ENCODE peak calls at places on chromosomes 16 and 17, in eight cellular contexts. Z, C, E, F, P, I, Q and Y are unnamed samples.

GRCh38 chr17:78494961-78495330 is 82.2 kb downstream of the DNAH17 start:
- DNase-seq in Q (no peak), E (no peak), F (no peak), C (no peak), P (no peak), Z (no peak), I (no peak), Y (no peak)

GRCh38 chr16:11202260-11203091 is 53.5 kb downstream of the SOCS1 start:
- DNase-seq in Q (no peak), I (no peak), E (no peak), F (no peak), Z (no peak), C (no peak), P (no peak), Y (no peak)

GRCh38 chr17:17751489-17751995 is 70.3 kb downstream of the RAI1 start:
- DNase-seq in Q (peak; percentile 25), C (no peak), Z (no peak), P (no peak), I (no peak), F (no peak), E (no peak), Y (no peak)

GRCh38 chr16:50771366-50771765 is 29.5 kb downstream of the CYLD start:
- DNase-seq in I (no peak), C (no peak), F (no peak), Z (no peak), E (no peak), Q (no peak), P (no peak), Y (no peak)

GRCh38 chr16:7835032-7835431 is 502.4 kb downstream of the RBFOX1 start:
- DNase-seq in P (no peak), E (no peak), C (no peak), I (no peak), Z (no peak), Q (no peak), F (no peak), Y (no peak)

GRCh38 chr17:57125866-57126265 is 40.8 kb downstream of the AKAP1 start:
- DNase-seq in F (no peak), P (no peak), C (no peak), I (no peak), E (no peak), Z (no peak), Q (no peak), Y (no peak)

GRCh38 chr17:45276031-45276430 is 14.1 kb upstream of the SPATA32 start:
- DNase-seq in P (no peak), Q (no peak), F (no peak), I (no peak), Z (no peak), C (no peak), E (no peak), Y (no peak)

GRCh38 chr16:61836804-61837398 is 199.3 kb downstream of the CDH8 start:
- DNase-seq in P (no peak), Z (no peak), Q (no peak), I (no peak), E (no peak), F (no peak), C (no peak), Y (no peak)

GRCh38 chr16:15642557-15643452 is at the start of gene MARF1:
- DNase-seq in Z (peak; percentile 100), Q (peak; percentile 99), F (peak; percentile 100), C (peak; percentile 99), E (peak; percentile 98), I (peak; percentile 53), P (peak; percentile 99), Y (peak; percentile 99)

GRCh38 chr17:80449930-80450576 is 26.4 kb downstream of the NPTX1 start:
- DNase-seq in E (no peak), P (no peak), I (no peak), C (no peak), F (no peak), Z (no peak), Q (no peak), Y (no peak)

GRCh38 chr16:26710475-26710874 is 356.3 kb upstream of the C16orf82 start:
- DNase-seq in E (no peak), Q (no peak), I (no peak), Z (no peak), P (no peak), C (no peak), F (no peak), Y (no peak)

GRCh38 chr16:70381604-70382342 is 35.1 kb downstream of the DDX19A start:
- DNase-seq in E (peak; percentile 19), I (no peak), C (no peak), F (no peak), Z (no peak), Q (no peak), P (no peak), Y (no peak)

GRCh38 chr17:76077582-76078110 is 1.3 kb upstream of the ZACN start:
- DNase-seq in E (no peak), I (peak; percentile 39), Z (no peak), Q (no peak), F (no peak), C (no peak), P (peak; percentile 67), Y (no peak)

GRCh38 chr17:7307686-7308624 is 527 bp downstream of the EIF5A start:
- DNase-seq in I (no peak), E (no peak), C (peak; percentile 59), P (peak; percentile 58), Z (peak; percentile 60), F (no peak), Q (no peak), Y (peak; percentile 67)

GRCh38 chr17:40366861-40367518 is 2.5 kb upstream of the GJD3 start:
- DNase-seq in Q (no peak), I (no peak), P (no peak), C (no peak), F (no peak), Z (no peak), E (no peak), Y (peak; percentile 43)

GRCh38 chr16:68387301-68387700 is 61.0 kb downstream of the SMPD3 start:
- DNase-seq in E (no peak), Z (peak; percentile 89), I (no peak), Q (no peak), F (no peak), P (no peak), C (no peak), Y (peak; percentile 96)

GRCh38 chr17:74432484-74433391 is 850 bp downstream of the GPRC5C start:
- DNase-seq in C (no peak), P (no peak), Z (no peak), F (no peak), I (no peak), E (no peak), Q (no peak), Y (no peak)

GRCh38 chr17:4433515-4434031 is at the start of gene SPNS3:
- DNase-seq in Z (no peak), E (no peak), I (no peak), P (peak; percentile 17), C (no peak), F (no peak), Q (peak; percentile 25), Y (no peak)

GRCh38 chr17:50361561-50362480 is 11.2 kb downstream of the MRPL27 start:
- DNase-seq in E (no peak), F (peak; percentile 88), I (peak; percentile 83), Z (peak; percentile 66), C (peak; percentile 46), Q (peak; percentile 52), P (peak; percentile 81), Y (no peak)

GRCh38 chr17:2025622-2026309 is 632 bp upstream of the RTN4RL1 start:
- DNase-seq in P (peak; percentile 82), F (peak; percentile 94), Z (peak; percentile 81), E (peak; percentile 60), Q (no peak), I (no peak), C (peak; percentile 81), Y (peak; percentile 82)

GRCh38 chr17:1714980-1715802 is 5.0 kb upstream of the TLCD2 start:
- DNase-seq in Q (no peak), Z (peak; percentile 91), I (no peak), F (peak; percentile 98), C (peak; percentile 94), E (peak; percentile 83), P (peak; percentile 90), Y (peak; percentile 97)

GRCh38 chr17:66904760-66905637 is 59.5 kb upstream of the CACNG4 start:
- DNase-seq in P (peak; percentile 43), E (no peak), C (peak; percentile 34), I (no peak), Q (no peak), Z (no peak), F (no peak), Y (peak; percentile 29)

GRCh38 chr17:1947229-1947742 is 77.8 kb downstream of the RTN4RL1 start:
- DNase-seq in P (no peak), C (peak; percentile 74), F (no peak), I (no peak), Z (no peak), E (no peak), Q (no peak), Y (no peak)

GRCh38 chr16:57256601-57257395 is 11.7 kb downstream of the ARL2BP start:
- DNase-seq in C (no peak), P (no peak), E (no peak), F (peak; percentile 82), Q (no peak), Z (no peak), I (no peak), Y (no peak)

GRCh38 chr17:14515015-14515414 is 214.1 kb downstream of the HS3ST3B1 start:
- DNase-seq in C (no peak), F (no peak), I (no peak), E (no peak), Q (no peak), Z (no peak), P (no peak), Y (no peak)
- TF ChIP-seq POLR2A in C (no peak), F (no peak), I (no peak), E (no peak), Q (no peak), Z (no peak), P (no peak), Y (no peak)

GRCh38 chr17:64706224-64707076 is 44.3 kb upstream of the SMURF2 start:
- DNase-seq in Z (peak; percentile 30), C (no peak), E (no peak), F (no peak), P (peak; percentile 46), I (no peak), Q (no peak), Y (no peak)

GRCh38 chr17:64709481-64709880 is 47.4 kb upstream of the SMURF2 start:
- DNase-seq in P (no peak), C (no peak), Q (no peak), Z (no peak), F (no peak), E (no peak), I (no peak), Y (no peak)

GRCh38 chr17:64702815-64703214 is 40.7 kb upstream of the SMURF2 start:
- DNase-seq in I (no peak), P (no peak), Z (no peak), F (no peak), C (no peak), E (no peak), Q (no peak), Y (no peak)

GRCh38 chr17:64707077-64707591 is 45.0 kb upstream of the SMURF2 start:
- DNase-seq in Z (peak; percentile 89), Q (peak; percentile 52), E (peak; percentile 62), P (peak; percentile 87), I (no peak), F (peak; percentile 97), C (peak; percentile 92), Y (peak; percentile 84)
- TF ChIP-seq POLR2A in Z (no peak), Q (no peak), E (no peak), P (no peak), I (no peak), F (no peak), C (no peak), Y (no peak)

GRCh38 chr17:64984776-64985521 is 65.7 kb upstream of the LRRC37A3 start:
- DNase-seq in Z (peak; percentile 29), I (no peak), E (no peak), C (no peak), Q (peak; percentile 37), F (peak; percentile 75), P (no peak), Y (no peak)
- TF ChIP-seq POLR2A in Z (no peak), I (no peak), E (no peak), C (no peak), Q (no peak), F (no peak), P (no peak), Y (no peak)

GRCh38 chr17:35089846-35090193 is 26.3 kb upstream of the RFFL start:
- DNase-seq in Q (peak; percentile 26), F (peak; percentile 88), P (no peak), C (no peak), Z (peak; percentile 17), I (no peak), E (no peak), Y (no peak)
- TF ChIP-seq POLR2A in Q (no peak), F (no peak), P (no peak), C (no peak), Z (no peak), I (peak; percentile 23), E (no peak), Y (no peak)